ENCODE peak calls at places on chromosomes 16 and 17, in four cellular contexts. Q is HepG2, F is H1, V is GM12878. Z is an unnamed sample.

GRCh38 chr17:81043319-81043724 is 8.4 kb downstream of the BAIAP2 start:
- DNase-seq in Q (no peak), V (no peak), F (no peak), Z (no peak)

GRCh38 chr16:87390641-87391323 is 1.4 kb upstream of the MAP1LC3B start:
- DNase-seq in V (no peak), F (no peak), Q (no peak), Z (no peak)

GRCh38 chr16:1657841-1658240 is 20.2 kb upstream of the JPT2 start:
- DNase-seq in V (no peak), F (no peak), Q (no peak), Z (no peak)

GRCh38 chr16:2858245-2859025 is 465 bp upstream of the PRSS22 start:
- DNase-seq in F (peak), V (no peak), Q (no peak), Z (peak)

GRCh38 chr16:80027007-80027965 is 426.7 kb upstream of the MAF start:
- DNase-seq in Q (peak), F (no peak), V (peak), Z (no peak)

GRCh38 chr16:51310159-51310558 is 159.1 kb upstream of the SALL1 start:
- DNase-seq in Q (no peak), F (no peak), V (no peak), Z (no peak)

GRCh38 chr16:50302472-50303005 is 36.2 kb downstream of the ADCY7 start:
- DNase-seq in V (no peak), Q (no peak), F (no peak), Z (peak)

GRCh38 chr16:73151225-73151624 is 103.3 kb upstream of the ZFHX3 start:
- DNase-seq in V (no peak), F (no peak), Q (no peak), Z (no peak)

GRCh38 chr17:74276051-74276476 is 2.0 kb downstream of the DNAI2 start:
- DNase-seq in V (no peak), Q (no peak), F (no peak), Z (no peak)

GRCh38 chr17:59234631-59235030 is 14.3 kb downstream of the GDPD1 start:
- DNase-seq in Q (no peak), V (no peak), F (no peak), Z (no peak)

GRCh38 chr16:23905027-23905426 is 69.2 kb downstream of the PRKCB start:
- DNase-seq in V (no peak), F (no peak), Q (no peak), Z (no peak)

GRCh38 chr16:87216824-87217205 is 100.4 kb downstream of the C16orf95 start:
- DNase-seq in Q (no peak), F (no peak), V (no peak), Z (no peak)

GRCh38 chr16:70735141-70735979 is 49.5 kb upstream of the MTSS2 start:
- DNase-seq in Q (peak), V (no peak), F (no peak), Z (no peak)

GRCh38 chr17:12665263-12666210 is at the start of gene MYOCD:
- DNase-seq in F (peak), V (no peak), Q (no peak), Z (peak)

GRCh38 chr17:2238432-2239169 is 65.0 kb downstream of the SMG6 start:
- DNase-seq in Q (no peak), F (no peak), V (peak), Z (no peak)

GRCh38 chr16:16189842-16190241 is 33.5 kb downstream of the ABCC6 start:
- DNase-seq in Q (no peak), V (no peak), F (no peak), Z (no peak)

DNA sequence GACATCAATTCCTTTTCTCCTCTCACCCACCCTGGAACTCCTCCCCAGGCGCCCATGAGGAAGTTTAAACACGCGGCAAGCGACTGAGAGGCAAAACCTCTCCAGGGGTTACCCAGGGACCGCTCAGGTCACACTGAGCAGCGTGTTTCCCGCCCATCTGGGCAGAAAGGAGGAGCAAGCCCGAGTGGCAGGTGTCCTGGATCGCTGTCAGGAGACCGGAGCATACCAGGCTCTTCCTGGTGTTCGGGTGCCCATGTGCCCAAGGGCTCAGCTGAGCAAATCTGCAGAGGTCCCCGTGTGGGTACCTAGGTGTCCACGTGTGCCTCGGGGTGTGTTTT is 480 bp downstream of the SLC25A19 start:
- DNase-seq in V (no peak), Q (peak), F (peak), Z (no peak)
- TF ChIP-seq TCF12 in V (no peak), Q (no peak), F (no peak), Z (no peak)

GRCh38 chr17:82216301-82217119 is 3.9 kb upstream of the CCDC57 start:
- DNase-seq in V (peak), F (no peak), Q (peak), Z (peak)
- TF ChIP-seq TCF12 in V (peak), F (no peak), Q (no peak), Z (peak)

GRCh38 chr16:77835111-77835510 is 46.7 kb downstream of the VAT1L start:
- DNase-seq in Q (no peak), V (no peak), F (no peak), Z (no peak)
- TF ChIP-seq TCF12 in Q (no peak), V (no peak), F (no peak), Z (no peak)

GRCh38 chr17:78278139-78278741 is 46.8 kb downstream of the TMEM235 start:
- DNase-seq in F (no peak), V (no peak), Q (no peak), Z (no peak)
- TF ChIP-seq TCF12 in F (no peak), V (no peak), Q (no peak), Z (no peak)

Z was measured in SK-N-SH.